ENCODE peak calls at places on chromosomes 3 and 15, in ten cellular contexts. S is uterus, X is osteoblast, Y is spleen, F is astrocyte of the spinal cord, C is foreskin fibroblast, A is transverse colon, B is WTC11, U is A549, D is upper lobe of right lung. N is an unnamed sample.

GRCh38 chr3:151085889-151086483 is 522 bp downstream of the MED12L start:
- DNase-seq in S (peak), X (peak), Y (peak), F (no peak), C (peak), A (peak), B (peak), U (peak), D (peak), N (no peak)

GRCh38 chr3:129314757-129315385 is 36.2 kb downstream of the HMCES start:
- DNase-seq in S (peak), X (peak), Y (peak), F (peak), C (peak), A (peak), B (peak), U (peak), D (peak), N (peak)

GRCh38 chr3:17500618-17501017 is 241.8 kb downstream of the TBC1D5 start:
- DNase-seq in S (no peak), X (peak), Y (no peak), F (peak), C (peak), A (no peak), B (no peak), U (no peak), D (no peak), N (no peak)

GRCh38 chr3:2823437-2824211 is 286.6 kb downstream of the IL5RA start:
- DNase-seq in S (no peak), X (no peak), Y (no peak), F (no peak), C (no peak), A (no peak), B (no peak), U (no peak), D (no peak), N (no peak)

GRCh38 chr3:5400959-5401358 is 213.5 kb downstream of the EDEM1 start:
- DNase-seq in S (no peak), X (no peak), Y (no peak), F (no peak), C (no peak), A (no peak), B (no peak), U (no peak), D (no peak), N (no peak)

GRCh38 chr3:108031893-108032292 is 58.9 kb downstream of the CD47 start:
- DNase-seq in S (no peak), X (no peak), Y (no peak), F (no peak), C (peak), A (no peak), B (no peak), U (peak), D (no peak), N (no peak)

GRCh38 chr3:17945018-17945798 is 202.8 kb upstream of the TBC1D5 start:
- DNase-seq in S (no peak), X (no peak), Y (no peak), F (no peak), C (no peak), A (no peak), B (no peak), U (no peak), D (no peak), N (no peak)

GRCh38 chr3:157255797-157256196 is 95.8 kb upstream of the CCNL1 start:
- DNase-seq in S (no peak), X (no peak), Y (no peak), F (no peak), C (no peak), A (no peak), B (no peak), U (no peak), D (no peak), N (no peak)

GRCh38 chr3:108437439-108437838 is 73.0 kb downstream of the MYH15 start:
- DNase-seq in S (no peak), X (no peak), Y (no peak), F (no peak), C (no peak), A (peak), B (no peak), U (no peak), D (no peak), N (peak)

GRCh38 chr3:57919987-57920386 is 88.2 kb upstream of the FLNB start:
- DNase-seq in S (no peak), X (no peak), Y (no peak), F (no peak), C (no peak), A (no peak), B (no peak), U (no peak), D (no peak), N (peak)

GRCh38 chr3:180358179-180358578 is 243.8 kb upstream of the TTC14 start:
- DNase-seq in S (no peak), X (no peak), Y (no peak), F (peak), C (peak), A (no peak), B (no peak), U (no peak), D (no peak), N (no peak)

GRCh38 chr3:160707187-160707789 is 30.3 kb downstream of the ARL14 start:
- DNase-seq in S (no peak), X (no peak), Y (no peak), F (peak), C (peak), A (peak), B (no peak), U (peak), D (no peak), N (no peak)

GRCh38 chr15:89430530-89431341 is 65.6 kb downstream of the RHCG start:
- DNase-seq in S (peak), X (peak), Y (peak), F (peak), C (peak), A (peak), B (peak), U (peak), D (peak), N (no peak)

GRCh38 chr15:39188930-39189329 is 391.9 kb upstream of the THBS1 start:
- DNase-seq in S (no peak), X (peak), Y (no peak), F (peak), C (peak), A (no peak), B (no peak), U (peak), D (no peak), N (no peak)

GRCh38 chr3:13655074-13655913 is 106.4 kb downstream of the FBLN2 start:
- DNase-seq in S (no peak), X (peak), Y (peak), F (no peak), C (peak), A (peak), B (peak), U (peak), D (peak), N (no peak)
- TF ChIP-seq CTCF in S (peak), X (peak), Y (peak), F (peak), C (no peak), A (peak), B (peak), U (peak), D (peak), N (peak)

DNA sequence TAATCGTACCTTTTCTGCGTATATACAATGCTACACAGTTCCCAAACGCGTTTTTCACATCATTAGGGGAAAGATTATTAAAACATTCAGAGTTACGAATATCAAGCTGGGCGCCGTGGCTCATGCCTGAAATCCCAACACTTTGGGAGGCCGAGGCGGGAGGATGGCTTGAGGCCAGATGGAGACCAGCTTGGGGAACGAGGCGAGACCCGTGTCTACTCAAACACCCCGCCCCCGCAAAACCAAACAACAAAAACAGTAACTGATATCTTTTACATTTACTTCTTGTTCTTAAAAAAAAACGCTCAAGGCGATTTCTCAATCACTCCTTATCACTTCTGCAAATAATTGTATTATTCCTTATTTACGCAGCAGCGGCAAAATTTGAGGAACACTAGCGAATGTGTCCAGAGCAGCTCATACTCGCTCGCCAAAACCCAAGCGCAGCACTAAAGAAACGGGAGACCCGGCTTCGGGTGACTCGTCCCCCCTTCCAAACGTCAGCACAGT is 1.2 kb downstream of the ZBTB11 start:
- DNase-seq in S (peak), X (peak), Y (peak), F (no peak), C (no peak), A (peak), B (no peak), U (no peak), D (peak), N (no peak)
- TF ChIP-seq CTCF in S (no peak), X (no peak), Y (no peak), F (no peak), C (no peak), A (no peak), B (no peak), U (no peak), D (no peak), N (no peak)

DNA sequence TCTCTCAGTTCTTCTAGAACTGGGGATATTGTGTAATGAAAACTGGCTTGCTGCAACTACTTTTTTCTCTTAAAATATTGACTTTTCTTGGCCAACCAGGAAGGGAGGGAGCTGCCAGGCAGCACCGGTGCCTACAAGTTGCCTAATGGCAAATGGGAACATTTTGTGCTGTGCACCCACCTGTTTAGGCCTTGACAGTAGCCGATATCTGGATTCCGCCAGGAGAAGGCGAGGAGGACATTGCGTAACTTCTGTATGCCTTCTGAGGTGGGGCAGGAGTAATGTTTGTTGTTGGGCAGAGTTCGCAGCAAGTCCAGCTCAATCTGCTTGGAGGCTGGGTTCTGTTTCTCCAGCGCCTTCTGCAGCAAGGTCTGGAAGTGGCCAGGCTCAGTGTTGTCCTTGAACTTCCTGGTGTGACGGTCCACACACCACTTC is 64.9 kb downstream of the TBC1D2B start:
- DNase-seq in S (no peak), X (no peak), Y (no peak), F (no peak), C (no peak), A (peak), B (no peak), U (no peak), D (peak), N (peak)
- TF ChIP-seq CTCF in S (no peak), X (no peak), Y (no peak), F (no peak), C (no peak), A (no peak), B (no peak), U (no peak), D (no peak), N (no peak)

GRCh38 chr3:147392083-147392916 is 14.0 kb downstream of the ZIC4 start:
- DNase-seq in S (no peak), X (no peak), Y (peak), F (peak), C (peak), A (no peak), B (peak), U (no peak), D (no peak), N (no peak)
- TF ChIP-seq CTCF in S (no peak), X (no peak), Y (no peak), F (peak), C (peak), A (no peak), B (no peak), U (no peak), D (no peak), N (no peak)

GRCh38 chr3:123414958-123415792 is 33.7 kb downstream of the ADCY5 start:
- DNase-seq in S (no peak), X (no peak), Y (peak), F (no peak), C (no peak), A (no peak), B (no peak), U (no peak), D (no peak), N (no peak)
- TF ChIP-seq CTCF in S (no peak), X (no peak), Y (no peak), F (no peak), C (no peak), A (no peak), B (no peak), U (no peak), D (no peak), N (no peak)

N was measured in LNCaP clone FGC.